ENCODE peak calls at places on chromosomes 4 and X, in seven cellular contexts. One of them, this sample, is unnamed.

GRCh38 chr4:47606482-47606881 is 121.4 kb downstream of the ATP10D start:
- DNase-seq in bronchial epithelial cell: no peak
- DNase-seq in left lung: no peak
- DNase-seq in K562: no peak
- DNase-seq in heart right ventricle: no peak
- DNase-seq in tibial nerve: no peak
- DNase-seq in fibroblast of pulmonary artery: no peak
- DNase-seq in this sample: no peak

GRCh38 chr4:101127176-101127790 is 220.0 kb downstream of the PPP3CA start:
- DNase-seq in bronchial epithelial cell: no peak
- DNase-seq in left lung: no peak
- DNase-seq in K562: no peak
- DNase-seq in heart right ventricle: no peak
- DNase-seq in tibial nerve: no peak
- DNase-seq in fibroblast of pulmonary artery: no peak
- DNase-seq in this sample: no peak

GRCh38 chr4:3387943-3388348 is 53.8 kb upstream of the HGFAC start:
- DNase-seq in bronchial epithelial cell: peak; percentile 62
- DNase-seq in left lung: peak; percentile 92
- DNase-seq in K562: no peak
- DNase-seq in heart right ventricle: peak; percentile 88
- DNase-seq in tibial nerve: peak; percentile 86
- DNase-seq in fibroblast of pulmonary artery: peak; percentile 21
- DNase-seq in this sample: peak; percentile 91

GRCh38 chrX:105765691-105766090 is 56.6 kb upstream of the NRK start:
- DNase-seq in bronchial epithelial cell: no peak
- DNase-seq in left lung: no peak
- DNase-seq in K562: no peak
- DNase-seq in heart right ventricle: no peak
- DNase-seq in tibial nerve: no peak
- DNase-seq in fibroblast of pulmonary artery: no peak
- DNase-seq in this sample: no peak

GRCh38 chr4:3461515-3462291 is 1.4 kb upstream of the DOK7 start:
- DNase-seq in bronchial epithelial cell: peak; percentile 57
- DNase-seq in left lung: peak; percentile 88
- DNase-seq in K562: no peak
- DNase-seq in heart right ventricle: peak; percentile 81
- DNase-seq in tibial nerve: no peak
- DNase-seq in fibroblast of pulmonary artery: peak; percentile 20
- DNase-seq in this sample: peak; percentile 73

GRCh38 chrX:70452143-70452733 is 7.6 kb downstream of the DLG3 start:
- DNase-seq in bronchial epithelial cell: no peak
- DNase-seq in left lung: peak; percentile 77
- DNase-seq in K562: peak; percentile 56
- DNase-seq in heart right ventricle: peak; percentile 57
- DNase-seq in tibial nerve: peak; percentile 44
- DNase-seq in fibroblast of pulmonary artery: peak; percentile 44
- DNase-seq in this sample: peak; percentile 84

GRCh38 chrX:53262189-53262917 is 19.0 kb downstream of the IQSEC2 start:
- DNase-seq in bronchial epithelial cell: no peak
- DNase-seq in left lung: no peak
- DNase-seq in K562: no peak
- DNase-seq in heart right ventricle: no peak
- DNase-seq in tibial nerve: no peak
- DNase-seq in fibroblast of pulmonary artery: no peak
- DNase-seq in this sample: peak; percentile 49

GRCh38 chr4:47639531-47639930 is 154.5 kb downstream of the ATP10D start:
- DNase-seq in bronchial epithelial cell: peak; percentile 68
- DNase-seq in left lung: no peak
- DNase-seq in K562: no peak
- DNase-seq in heart right ventricle: no peak
- DNase-seq in tibial nerve: no peak
- DNase-seq in fibroblast of pulmonary artery: peak; percentile 33
- DNase-seq in this sample: no peak

GRCh38 chrX:122504026-122504425 is 680.1 kb upstream of the GRIA3 start:
- DNase-seq in bronchial epithelial cell: peak; percentile 7
- DNase-seq in left lung: no peak
- DNase-seq in K562: no peak
- DNase-seq in heart right ventricle: no peak
- DNase-seq in tibial nerve: no peak
- DNase-seq in fibroblast of pulmonary artery: no peak
- DNase-seq in this sample: no peak

GRCh38 chrX:26597981-26598380 is 382.0 kb downstream of the MAGEB5 start:
- DNase-seq in bronchial epithelial cell: no peak
- DNase-seq in left lung: no peak
- DNase-seq in K562: no peak
- DNase-seq in heart right ventricle: no peak
- DNase-seq in tibial nerve: no peak
- DNase-seq in fibroblast of pulmonary artery: no peak
- DNase-seq in this sample: no peak

GRCh38 chr4:169311643-169312365 is 41.0 kb upstream of the SH3RF1 start:
- DNase-seq in bronchial epithelial cell: peak; percentile 64
- DNase-seq in left lung: no peak
- DNase-seq in K562: peak; percentile 33
- DNase-seq in heart right ventricle: no peak
- DNase-seq in tibial nerve: peak; percentile 36
- DNase-seq in fibroblast of pulmonary artery: peak; percentile 80
- DNase-seq in this sample: no peak

GRCh38 chrX:10545882-10546281 is 74.5 kb downstream of the MID1 start:
- DNase-seq in bronchial epithelial cell: no peak
- DNase-seq in left lung: no peak
- DNase-seq in K562: no peak
- DNase-seq in heart right ventricle: no peak
- DNase-seq in tibial nerve: no peak
- DNase-seq in fibroblast of pulmonary artery: no peak
- DNase-seq in this sample: no peak

GRCh38 chr4:76744253-76744921 is 153.6 kb downstream of the SOWAHB start:
- DNase-seq in bronchial epithelial cell: no peak
- DNase-seq in left lung: no peak
- DNase-seq in K562: no peak
- DNase-seq in heart right ventricle: no peak
- DNase-seq in tibial nerve: no peak
- DNase-seq in fibroblast of pulmonary artery: peak; percentile 84
- DNase-seq in this sample: no peak

GRCh38 chrX:153647461-153648357 is 706 bp downstream of the DUSP9 start:
- DNase-seq in bronchial epithelial cell: no peak
- DNase-seq in left lung: peak; percentile 31
- DNase-seq in K562: peak; percentile 21
- DNase-seq in heart right ventricle: no peak
- DNase-seq in tibial nerve: no peak
- DNase-seq in fibroblast of pulmonary artery: no peak
- DNase-seq in this sample: peak; percentile 70

GRCh38 chr4:139457318-139457717 is 3.4 kb downstream of the RAB33B start:
- DNase-seq in bronchial epithelial cell: peak; percentile 47
- DNase-seq in left lung: no peak
- DNase-seq in K562: no peak
- DNase-seq in heart right ventricle: no peak
- DNase-seq in tibial nerve: no peak
- DNase-seq in fibroblast of pulmonary artery: no peak
- DNase-seq in this sample: no peak
- H3K4me3 ChIP-seq in bronchial epithelial cell: no peak overlapping the region
- H3K4me3 ChIP-seq in left lung: no peak overlapping the region
- H3K4me3 ChIP-seq in K562: no peak overlapping the region
- H3K4me3 ChIP-seq in heart right ventricle: no peak overlapping the region
- H3K4me3 ChIP-seq in tibial nerve: no peak overlapping the region
- H3K4me3 ChIP-seq in fibroblast of pulmonary artery: no peak overlapping the region
- H3K4me3 ChIP-seq in this sample: no peak overlapping the region

GRCh38 chrX:28701222-28701621 is 114.0 kb downstream of the IL1RAPL1 start:
- DNase-seq in bronchial epithelial cell: no peak
- DNase-seq in left lung: no peak
- DNase-seq in K562: no peak
- DNase-seq in heart right ventricle: no peak
- DNase-seq in tibial nerve: no peak
- DNase-seq in fibroblast of pulmonary artery: peak; percentile 2
- DNase-seq in this sample: no peak
- TF ChIP-seq CTCF in bronchial epithelial cell: no peak
- TF ChIP-seq CTCF in left lung: no peak
- TF ChIP-seq CTCF in K562: no peak
- TF ChIP-seq CTCF in heart right ventricle: no peak
- TF ChIP-seq CTCF in tibial nerve: no peak
- TF ChIP-seq CTCF in fibroblast of pulmonary artery: peak; percentile 16
- TF ChIP-seq CTCF in this sample: no peak

GRCh38 chr4:185005209-185005819 is 13.0 kb upstream of the HELT start:
- DNase-seq in bronchial epithelial cell: peak; percentile 67
- DNase-seq in left lung: peak; percentile 92
- DNase-seq in K562: peak; percentile 78
- DNase-seq in heart right ventricle: peak; percentile 81
- DNase-seq in tibial nerve: peak; percentile 86
- DNase-seq in fibroblast of pulmonary artery: peak; percentile 80
- DNase-seq in this sample: peak; percentile 92

GRCh38 chr4:185002784-185003183 is 15.5 kb upstream of the HELT start:
- DNase-seq in bronchial epithelial cell: no peak
- DNase-seq in left lung: no peak
- DNase-seq in K562: no peak
- DNase-seq in heart right ventricle: no peak
- DNase-seq in tibial nerve: no peak
- DNase-seq in fibroblast of pulmonary artery: no peak
- DNase-seq in this sample: no peak

GRCh38 chr4:185003596-185004351 is 14.5 kb upstream of the HELT start:
- DNase-seq in bronchial epithelial cell: no peak
- DNase-seq in left lung: no peak
- DNase-seq in K562: no peak
- DNase-seq in heart right ventricle: no peak
- DNase-seq in tibial nerve: no peak
- DNase-seq in fibroblast of pulmonary artery: no peak
- DNase-seq in this sample: no peak

GRCh38 chr4:185004562-185005208 is 13.6 kb upstream of the HELT start:
- DNase-seq in bronchial epithelial cell: peak; percentile 5
- DNase-seq in left lung: no peak
- DNase-seq in K562: no peak
- DNase-seq in heart right ventricle: peak; percentile 30
- DNase-seq in tibial nerve: peak; percentile 12
- DNase-seq in fibroblast of pulmonary artery: no peak
- DNase-seq in this sample: peak; percentile 80
- H3K4me3 ChIP-seq in bronchial epithelial cell: no peak overlapping the region
- H3K4me3 ChIP-seq in left lung: no peak overlapping the region
- H3K4me3 ChIP-seq in K562: no peak overlapping the region
- H3K4me3 ChIP-seq in heart right ventricle: peak overlapping the region; percentile 42
- H3K4me3 ChIP-seq in tibial nerve: no peak overlapping the region
- H3K4me3 ChIP-seq in fibroblast of pulmonary artery: peak overlapping the region; percentile 19
- H3K4me3 ChIP-seq in this sample: peak overlapping the region; percentile 1

DNA sequence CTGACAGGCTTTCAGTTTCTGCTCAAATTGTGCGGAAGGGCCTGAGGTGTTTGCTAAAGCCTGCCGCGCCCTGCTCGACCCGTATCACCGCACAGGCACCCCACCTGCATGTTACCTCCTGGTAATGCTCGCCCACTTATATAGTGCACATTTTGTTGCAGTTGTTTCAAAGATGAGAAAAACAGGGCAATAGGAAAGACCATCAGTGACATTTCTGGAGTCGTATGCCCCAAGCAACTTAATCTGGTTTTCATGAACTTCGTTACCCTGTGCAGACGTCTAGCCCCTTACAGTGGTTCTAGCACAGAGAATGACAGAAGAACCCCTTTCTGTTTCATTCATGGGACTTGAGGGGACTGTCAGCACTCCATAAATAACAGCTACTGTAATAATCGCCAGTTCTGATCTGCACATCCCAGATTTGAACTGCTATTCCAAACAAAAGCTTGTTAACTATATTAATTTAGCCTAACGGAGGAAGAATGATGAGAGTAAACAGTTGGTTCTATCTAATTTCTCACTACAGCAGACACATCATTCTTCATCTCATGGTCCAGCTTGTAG is 940 bp upstream of the DCTD start:
- DNase-seq in bronchial epithelial cell: peak; percentile 13
- DNase-seq in left lung: no peak
- DNase-seq in K562: no peak
- DNase-seq in heart right ventricle: no peak
- DNase-seq in tibial nerve: no peak
- DNase-seq in fibroblast of pulmonary artery: no peak
- DNase-seq in this sample: no peak
- TF ChIP-seq CTCF in bronchial epithelial cell: no peak
- TF ChIP-seq CTCF in left lung: no peak
- TF ChIP-seq CTCF in K562: no peak
- TF ChIP-seq CTCF in heart right ventricle: no peak
- TF ChIP-seq CTCF in tibial nerve: no peak
- TF ChIP-seq CTCF in fibroblast of pulmonary artery: no peak
- TF ChIP-seq CTCF in this sample: no peak

GRCh38 chr4:88859191-88859812 is 161.7 kb upstream of the NAP1L5 start:
- DNase-seq in bronchial epithelial cell: no peak
- DNase-seq in left lung: no peak
- DNase-seq in K562: no peak
- DNase-seq in heart right ventricle: no peak
- DNase-seq in tibial nerve: no peak
- DNase-seq in fibroblast of pulmonary artery: no peak
- DNase-seq in this sample: no peak
- H3K4me3 ChIP-seq in bronchial epithelial cell: no peak overlapping the region
- H3K4me3 ChIP-seq in left lung: no peak overlapping the region
- H3K4me3 ChIP-seq in K562: no peak overlapping the region
- H3K4me3 ChIP-seq in heart right ventricle: no peak overlapping the region
- H3K4me3 ChIP-seq in tibial nerve: no peak overlapping the region
- H3K4me3 ChIP-seq in fibroblast of pulmonary artery: no peak overlapping the region
- H3K4me3 ChIP-seq in this sample: no peak overlapping the region

GRCh38 chr4:42398448-42399355 is 1.4 kb downstream of the SHISA3 start:
- DNase-seq in bronchial epithelial cell: no peak
- DNase-seq in left lung: no peak
- DNase-seq in K562: no peak
- DNase-seq in heart right ventricle: no peak
- DNase-seq in tibial nerve: peak; percentile 16
- DNase-seq in fibroblast of pulmonary artery: no peak
- DNase-seq in this sample: no peak
- TF ChIP-seq CTCF in bronchial epithelial cell: no peak
- TF ChIP-seq CTCF in left lung: no peak
- TF ChIP-seq CTCF in K562: no peak
- TF ChIP-seq CTCF in heart right ventricle: no peak
- TF ChIP-seq CTCF in tibial nerve: no peak
- TF ChIP-seq CTCF in fibroblast of pulmonary artery: peak; percentile 12
- TF ChIP-seq CTCF in this sample: no peak

DNA sequence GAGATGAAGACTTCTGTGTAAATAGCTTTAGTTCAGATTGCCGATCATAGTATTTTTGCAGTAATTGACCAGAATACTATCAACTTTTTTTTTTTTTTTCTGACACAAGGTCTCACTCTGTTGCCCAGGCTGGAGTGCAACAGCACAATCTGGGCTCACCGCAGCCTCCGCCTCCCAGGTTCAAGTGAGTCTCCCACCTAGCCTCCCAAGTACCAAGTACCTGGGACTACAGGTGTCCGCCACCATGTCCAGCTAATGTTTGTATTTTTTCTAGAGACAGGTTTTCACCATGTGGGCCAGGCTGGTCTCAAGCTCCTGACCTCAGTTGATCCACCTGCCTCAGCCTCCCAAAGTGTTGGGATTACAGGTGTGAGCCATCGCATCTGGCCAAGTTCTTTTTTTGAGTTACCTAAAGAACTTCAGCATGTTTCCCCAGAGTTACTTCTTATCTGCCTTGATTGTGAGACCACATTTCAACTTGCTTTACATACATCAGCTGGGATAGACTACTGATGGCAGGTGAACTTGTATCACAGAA is 2.8 kb downstream of the UGDH start:
- DNase-seq in bronchial epithelial cell: no peak
- DNase-seq in left lung: no peak
- DNase-seq in K562: no peak
- DNase-seq in heart right ventricle: no peak
- DNase-seq in tibial nerve: no peak
- DNase-seq in fibroblast of pulmonary artery: no peak
- DNase-seq in this sample: no peak
- H3K4me3 ChIP-seq in bronchial epithelial cell: no peak overlapping the region
- H3K4me3 ChIP-seq in left lung: peak overlapping the region; percentile 4
- H3K4me3 ChIP-seq in K562: no peak overlapping the region
- H3K4me3 ChIP-seq in heart right ventricle: no peak overlapping the region
- H3K4me3 ChIP-seq in tibial nerve: no peak overlapping the region
- H3K4me3 ChIP-seq in fibroblast of pulmonary artery: no peak overlapping the region
- H3K4me3 ChIP-seq in this sample: no peak overlapping the region